ENCODE peak calls at places on chromosomes 13 and 19, in nine cellular contexts. D, R, G, C, I, H, E, B and L are unnamed samples.

GRCh38 chr13:114131581-114132418 is 623 bp downstream of the RASA3 start:
- DNase-seq in B (peak; percentile 67), C (no peak), H (peak; percentile 52), I (peak; percentile 31), D (no peak), R (no peak), E (no peak), G (no peak), L (no peak)

GRCh38 chr13:113489549-113490495 is 689 bp downstream of the DCUN1D2 start:
- DNase-seq in C (peak; percentile 50), G (no peak), R (peak; percentile 49), B (peak; percentile 68), E (no peak), H (peak; percentile 27), D (peak; percentile 37), I (peak; percentile 44), L (peak; percentile 89)

GRCh38 chr13:92390217-92390616 is 836.4 kb upstream of the GPC6 start:
- DNase-seq in B (no peak), E (no peak), R (no peak), G (no peak), D (no peak), I (peak; percentile 24), C (no peak), H (peak; percentile 4), L (no peak)

GRCh38 chr19:35355851-35356460 is 2.3 kb upstream of the FFAR3 start:
- DNase-seq in D (no peak), I (peak; percentile 54), G (no peak), R (no peak), H (no peak), B (no peak), E (peak; percentile 34), C (no peak), L (no peak)

GRCh38 chr13:79867248-79867647 is 386.3 kb downstream of the NDFIP2 start:
- DNase-seq in D (no peak), H (peak; percentile 34), I (no peak), C (no peak), G (no peak), E (no peak), B (peak; percentile 83), R (no peak), L (no peak)

GRCh38 chr13:59493436-59493965 is 670.2 kb downstream of the DIAPH3 start:
- DNase-seq in G (no peak), H (no peak), I (no peak), E (no peak), C (no peak), D (no peak), R (no peak), B (no peak), L (no peak)

GRCh38 chr19:15154002-15154612 is 46.7 kb downstream of the NOTCH3 start:
- DNase-seq in I (peak; percentile 52), D (no peak), B (peak; percentile 68), R (no peak), G (no peak), C (no peak), H (no peak), E (no peak), L (no peak)

GRCh38 chr19:10625003-10625761 is at the start of gene SLC44A2:
- DNase-seq in C (peak; percentile 86), R (peak; percentile 87), G (no peak), D (peak; percentile 85), H (peak; percentile 6), B (no peak), E (peak; percentile 94), I (peak; percentile 62), L (peak; percentile 94)

GRCh38 chr19:5943623-5944022 is 29.6 kb downstream of the CAPS start:
- DNase-seq in I (peak; percentile 65), E (no peak), B (no peak), D (no peak), R (no peak), G (no peak), C (no peak), H (peak; percentile 43), L (no peak)

GRCh38 chr19:17391371-17392151 is 2.4 kb downstream of the CCDC194 start:
- DNase-seq in B (peak; percentile 80), G (no peak), E (no peak), I (no peak), H (no peak), D (no peak), C (no peak), R (no peak), L (no peak)

GRCh38 chr13:93235258-93236015 is 8.8 kb downstream of the GPC6 start:
- DNase-seq in G (no peak), I (no peak), H (peak; percentile 75), E (no peak), B (no peak), C (no peak), D (no peak), R (no peak), L (no peak)

GRCh38 chr19:55251296-55252081 is 7.3 kb downstream of the PPP6R1 start:
- DNase-seq in B (peak; percentile 29), G (no peak), I (no peak), E (no peak), H (peak; percentile 55), R (no peak), C (no peak), D (no peak), L (no peak)

GRCh38 chr19:45211751-45212381 is 33.3 kb downstream of the BLOC1S3 start:
- DNase-seq in I (no peak), E (no peak), G (peak; percentile 33), R (peak; percentile 69), H (no peak), C (no peak), D (peak; percentile 33), B (no peak), L (no peak)

GRCh38 chr13:79973533-79973963 is 367.4 kb downstream of the SPRY2 start:
- DNase-seq in I (no peak), C (no peak), G (no peak), D (no peak), E (no peak), H (no peak), R (no peak), B (peak; percentile 64), L (no peak)

GRCh38 chr19:51327066-51327985 is 14.6 kb downstream of the VSIG10L start:
- DNase-seq in H (no peak), R (peak; percentile 58), C (no peak), E (peak; percentile 64), G (no peak), D (no peak), I (peak; percentile 41), B (peak; percentile 70), L (no peak)

DNA sequence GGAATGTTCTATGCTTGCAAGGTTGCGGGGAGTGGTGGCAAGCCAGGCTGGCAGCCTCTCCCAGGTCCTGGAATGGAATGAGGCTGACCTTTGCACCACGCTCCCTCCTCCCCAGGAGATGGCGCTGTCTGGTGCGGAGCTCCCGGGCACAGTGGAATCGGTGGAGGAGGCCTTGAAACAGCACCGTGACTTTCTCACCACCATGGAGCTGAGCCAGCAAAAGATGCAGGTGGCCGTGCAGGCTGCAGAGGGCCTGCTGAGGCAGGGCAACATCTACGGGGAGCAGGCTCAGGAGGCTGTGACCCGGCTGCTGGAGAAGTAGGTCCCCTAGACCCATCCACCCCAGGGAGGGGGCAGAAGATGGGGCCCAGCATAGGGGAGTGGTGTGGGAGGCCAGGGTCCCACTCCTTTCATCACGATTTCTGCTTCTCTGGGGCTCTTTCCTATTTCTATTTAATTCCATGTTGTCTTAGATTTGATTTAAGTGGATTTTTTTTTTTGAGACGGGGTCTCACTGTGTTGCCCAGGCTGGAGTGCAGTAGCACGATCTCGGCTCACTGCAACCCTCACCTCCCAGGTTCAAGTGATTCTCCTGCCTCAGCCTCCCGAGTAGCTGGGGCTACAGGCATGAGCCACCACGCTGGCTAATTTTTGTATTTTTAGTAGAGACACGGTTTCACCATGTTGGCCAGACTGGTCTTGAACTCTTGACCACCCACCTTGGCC is 53.2 kb upstream of the SHKBP1 start:
- DNase-seq in E (peak; percentile 90), I (peak; percentile 37), G (no peak), H (peak; percentile 22), B (peak; percentile 67), R (peak; percentile 36), D (peak; percentile 68), C (peak; percentile 27), L (no peak)
- TF ChIP-seq CTCF in E (no peak), I (peak; percentile 65), G (peak; percentile 51), H (peak; percentile 51), B (peak; percentile 64), R (no peak), D (peak; percentile 27), C (no peak), L (peak; percentile 62)

DNA sequence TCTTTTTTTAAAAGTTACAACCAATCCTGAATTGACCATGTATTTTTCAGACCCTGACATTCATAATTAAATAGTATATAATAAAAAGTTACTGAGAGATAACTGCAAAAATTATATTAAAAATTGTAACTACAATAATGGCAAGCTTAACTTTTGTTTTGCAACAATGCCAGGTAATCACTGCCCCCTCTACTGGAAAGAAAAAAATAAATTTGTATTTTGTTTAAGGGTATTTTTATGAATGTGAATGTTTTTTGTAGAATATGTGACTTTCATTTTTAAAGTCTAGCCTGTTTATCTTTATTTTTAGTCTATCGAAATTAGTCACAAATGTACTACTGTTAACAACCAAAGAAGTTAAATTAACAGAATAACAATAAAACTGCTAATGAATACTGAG is 21.7 kb downstream of the MRPS31 start:
- DNase-seq in G (no peak), B (no peak), H (no peak), D (no peak), C (no peak), E (no peak), I (no peak), R (no peak), L (no peak)
- TF ChIP-seq CTCF in G (no peak), B (no peak), H (no peak), D (no peak), C (no peak), E (no peak), I (peak; percentile 21), R (no peak), L (peak; percentile 44)

GRCh38 chr19:7337380-7338194 is 11.2 kb upstream of the ARHGEF18 start:
- DNase-seq in C (no peak), B (peak; percentile 100), G (no peak), R (no peak), H (no peak), D (no peak), E (no peak), I (no peak), L (no peak)
- TF ChIP-seq CTCF in C (no peak), B (peak; percentile 39), G (no peak), R (no peak), H (no peak), D (no peak), E (peak; percentile 3), I (no peak), L (no peak)

GRCh38 chr13:20981370-20982095 is 79.0 kb upstream of the XPO4 start:
- DNase-seq in R (no peak), I (no peak), G (no peak), H (no peak), D (no peak), B (no peak), C (no peak), E (no peak), L (no peak)

GRCh38 chr13:20980420-20980819 is 77.9 kb upstream of the XPO4 start:
- DNase-seq in E (no peak), I (no peak), R (no peak), G (no peak), C (no peak), H (no peak), B (peak; percentile 98), D (no peak), L (no peak)

GRCh38 chr13:20980899-20981298 is 78.4 kb upstream of the XPO4 start:
- DNase-seq in I (no peak), H (no peak), G (no peak), C (no peak), E (no peak), R (no peak), B (peak; percentile 92), D (no peak), L (no peak)

GRCh38 chr13:20984879-20985278 is 76.5 kb downstream of the LATS2 start:
- DNase-seq in H (no peak), G (no peak), R (no peak), C (no peak), I (no peak), E (no peak), D (no peak), B (no peak), L (no peak)

GRCh38 chr13:20983386-20983785 is 78.0 kb downstream of the LATS2 start:
- DNase-seq in B (no peak), D (no peak), I (no peak), C (no peak), H (no peak), E (no peak), R (no peak), G (no peak), L (no peak)
- TF ChIP-seq CTCF in B (no peak), D (no peak), I (no peak), C (no peak), H (no peak), E (no peak), R (no peak), G (no peak), L (no peak)